ENCODE peak calls at places on chromosomes 13 and 19, in seven cellular contexts. One of them, this sample, is unnamed.

GRCh38 chr19:3969435-3970312 is 1.2 kb downstream of the DAPK3 start:
- DNase-seq in prostate gland: no peak
- DNase-seq in HCT116: no peak
- DNase-seq in suprapubic skin: no peak
- DNase-seq in breast epithelium: peak
- DNase-seq in stomach: peak
- DNase-seq in K562: peak
- DNase-seq in this sample: peak

GRCh38 chr13:91167706-91168459 is 179.6 kb upstream of the MIR17HG start:
- DNase-seq in prostate gland: no peak
- DNase-seq in HCT116: no peak
- DNase-seq in suprapubic skin: no peak
- DNase-seq in breast epithelium: no peak
- DNase-seq in stomach: no peak
- DNase-seq in K562: no peak
- DNase-seq in this sample: no peak

GRCh38 chr19:58229255-58229639 is 533 bp downstream of the ZNF544 start:
- DNase-seq in prostate gland: no peak
- DNase-seq in HCT116: no peak
- DNase-seq in suprapubic skin: no peak
- DNase-seq in breast epithelium: no peak
- DNase-seq in stomach: no peak
- DNase-seq in K562: peak
- DNase-seq in this sample: peak

GRCh38 chr19:35253316-35254286 is 4.8 kb downstream of the LSR start:
- DNase-seq in prostate gland: no peak
- DNase-seq in HCT116: no peak
- DNase-seq in suprapubic skin: peak
- DNase-seq in breast epithelium: no peak
- DNase-seq in stomach: no peak
- DNase-seq in K562: no peak
- DNase-seq in this sample: no peak

GRCh38 chr19:54172764-54173699 is at the start of gene TMC4:
- DNase-seq in prostate gland: peak
- DNase-seq in HCT116: peak
- DNase-seq in suprapubic skin: no peak
- DNase-seq in breast epithelium: peak
- DNase-seq in stomach: peak
- DNase-seq in K562: peak
- DNase-seq in this sample: no peak

GRCh38 chr13:77876176-77876575 is 42.5 kb downstream of the EDNRB start:
- DNase-seq in prostate gland: no peak
- DNase-seq in HCT116: no peak
- DNase-seq in suprapubic skin: no peak
- DNase-seq in breast epithelium: no peak
- DNase-seq in stomach: no peak
- DNase-seq in K562: no peak
- DNase-seq in this sample: no peak

GRCh38 chr19:28329429-28329828 is 883.5 kb downstream of the UQCRFS1 start:
- DNase-seq in prostate gland: no peak
- DNase-seq in HCT116: no peak
- DNase-seq in suprapubic skin: no peak
- DNase-seq in breast epithelium: no peak
- DNase-seq in stomach: no peak
- DNase-seq in K562: no peak
- DNase-seq in this sample: no peak

GRCh38 chr13:46712524-46712923 is 84.4 kb downstream of the ESD start:
- DNase-seq in prostate gland: no peak
- DNase-seq in HCT116: no peak
- DNase-seq in suprapubic skin: no peak
- DNase-seq in breast epithelium: no peak
- DNase-seq in stomach: no peak
- DNase-seq in K562: no peak
- DNase-seq in this sample: no peak

GRCh38 chr13:46052314-46053161 is at the start of gene ZC3H13:
- DNase-seq in prostate gland: peak
- DNase-seq in HCT116: peak
- DNase-seq in suprapubic skin: peak
- DNase-seq in breast epithelium: peak
- DNase-seq in stomach: peak
- DNase-seq in K562: peak
- DNase-seq in this sample: peak

GRCh38 chr13:65336916-65337315 is 1893.2 kb downstream of the PCDH9 start:
- DNase-seq in prostate gland: no peak
- DNase-seq in HCT116: no peak
- DNase-seq in suprapubic skin: no peak
- DNase-seq in breast epithelium: no peak
- DNase-seq in stomach: no peak
- DNase-seq in K562: no peak
- DNase-seq in this sample: no peak

GRCh38 chr19:34881982-34882381 is 44.7 kb upstream of the ZNF30 start:
- DNase-seq in prostate gland: peak
- DNase-seq in HCT116: no peak
- DNase-seq in suprapubic skin: no peak
- DNase-seq in breast epithelium: no peak
- DNase-seq in stomach: no peak
- DNase-seq in K562: no peak
- DNase-seq in this sample: no peak

GRCh38 chr13:29978211-29978610 is 127.8 kb upstream of the UBL3 start:
- DNase-seq in prostate gland: no peak
- DNase-seq in HCT116: no peak
- DNase-seq in suprapubic skin: no peak
- DNase-seq in breast epithelium: no peak
- DNase-seq in stomach: no peak
- DNase-seq in K562: no peak
- DNase-seq in this sample: no peak

GRCh38 chr13:110363009-110363408 is 55.9 kb downstream of the COL4A2 start:
- DNase-seq in prostate gland: no peak
- DNase-seq in HCT116: peak
- DNase-seq in suprapubic skin: no peak
- DNase-seq in breast epithelium: no peak
- DNase-seq in stomach: no peak
- DNase-seq in K562: no peak
- DNase-seq in this sample: no peak

GRCh38 chr19:1907563-1908363 is 2.6 kb downstream of the ADAT3 start:
- DNase-seq in prostate gland: no peak
- DNase-seq in HCT116: no peak
- DNase-seq in suprapubic skin: no peak
- DNase-seq in breast epithelium: peak
- DNase-seq in stomach: peak
- DNase-seq in K562: peak
- DNase-seq in this sample: peak

GRCh38 chr19:1904385-1905070 is 671 bp upstream of the ADAT3 start:
- DNase-seq in prostate gland: peak
- DNase-seq in HCT116: no peak
- DNase-seq in suprapubic skin: no peak
- DNase-seq in breast epithelium: peak
- DNase-seq in stomach: peak
- DNase-seq in K562: peak
- DNase-seq in this sample: no peak

GRCh38 chr19:1906985-1907562 is 1.9 kb downstream of the ADAT3 start:
- DNase-seq in prostate gland: no peak
- DNase-seq in HCT116: no peak
- DNase-seq in suprapubic skin: no peak
- DNase-seq in breast epithelium: no peak
- DNase-seq in stomach: no peak
- DNase-seq in K562: no peak
- DNase-seq in this sample: no peak

GRCh38 chr19:1905863-1906375 is 720 bp downstream of the ADAT3 start:
- DNase-seq in prostate gland: no peak
- DNase-seq in HCT116: no peak
- DNase-seq in suprapubic skin: no peak
- DNase-seq in breast epithelium: no peak
- DNase-seq in stomach: no peak
- DNase-seq in K562: no peak
- DNase-seq in this sample: no peak

DNA sequence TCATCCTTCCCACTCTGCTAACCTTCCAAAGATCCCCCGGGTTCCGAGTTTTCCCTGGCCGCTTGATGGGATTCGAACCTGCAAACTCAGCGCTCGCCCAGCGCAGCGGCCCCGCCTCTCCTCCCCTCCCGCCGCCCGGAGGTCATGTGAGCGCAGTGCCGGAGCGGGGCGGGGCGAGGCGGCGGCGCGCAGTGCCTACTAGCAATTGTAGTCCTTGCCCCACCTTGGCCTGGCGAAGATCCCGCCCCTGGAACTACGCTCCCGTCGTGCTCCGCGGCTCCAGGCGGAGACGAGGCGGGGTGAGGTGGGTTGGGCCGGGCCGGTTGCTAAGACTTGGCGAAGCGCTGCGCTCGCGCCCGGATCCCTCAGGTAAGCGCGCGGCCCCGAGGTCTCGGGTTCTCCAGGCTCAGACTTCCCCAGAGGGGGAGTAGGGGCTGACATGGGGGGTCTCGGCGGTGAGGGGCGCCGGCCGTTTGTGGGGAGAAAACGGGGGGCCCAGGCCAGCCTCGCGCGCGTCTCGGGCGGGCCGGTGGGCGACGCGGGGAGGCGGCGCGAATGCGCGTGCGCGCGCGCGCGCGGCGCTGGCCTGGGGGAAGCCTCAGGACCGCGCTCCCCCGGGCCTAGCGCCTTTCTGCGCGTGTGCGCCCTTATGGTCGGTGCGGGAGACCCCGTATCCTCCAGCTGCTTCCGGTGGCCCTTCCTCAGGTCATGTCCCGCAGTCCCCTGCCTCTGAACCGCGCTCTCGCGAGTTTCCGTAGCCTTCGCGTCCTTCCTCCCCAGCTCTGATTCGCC is at the start of the genes ADAT3 and SCAMP4:
- DNase-seq in prostate gland: peak
- DNase-seq in HCT116: peak
- DNase-seq in suprapubic skin: peak
- DNase-seq in breast epithelium: peak
- DNase-seq in stomach: peak
- DNase-seq in K562: peak
- DNase-seq in this sample: peak
- TF ChIP-seq POLR2A in prostate gland: peak
- TF ChIP-seq POLR2A in HCT116: peak
- TF ChIP-seq POLR2A in suprapubic skin: peak
- TF ChIP-seq POLR2A in breast epithelium: peak
- TF ChIP-seq POLR2A in stomach: peak
- TF ChIP-seq POLR2A in K562: peak
- TF ChIP-seq POLR2A in this sample: peak

GRCh38 chr19:37468961-37469777 is at the start of gene ZNF570:
- DNase-seq in prostate gland: peak
- DNase-seq in HCT116: no peak
- DNase-seq in suprapubic skin: peak
- DNase-seq in breast epithelium: peak
- DNase-seq in stomach: peak
- DNase-seq in K562: peak
- DNase-seq in this sample: peak

GRCh38 chr19:37467608-37468090 is 405 bp upstream of the ZNF569 start:
- DNase-seq in prostate gland: no peak
- DNase-seq in HCT116: no peak
- DNase-seq in suprapubic skin: no peak
- DNase-seq in breast epithelium: no peak
- DNase-seq in stomach: no peak
- DNase-seq in K562: no peak
- DNase-seq in this sample: no peak

GRCh38 chr19:37466277-37466797 is 907 bp downstream of the ZNF569 start:
- DNase-seq in prostate gland: no peak
- DNase-seq in HCT116: no peak
- DNase-seq in suprapubic skin: no peak
- DNase-seq in breast epithelium: no peak
- DNase-seq in stomach: no peak
- DNase-seq in K562: no peak
- DNase-seq in this sample: no peak

GRCh38 chr19:37470216-37470615 is 1.1 kb downstream of the ZNF570 start:
- DNase-seq in prostate gland: no peak
- DNase-seq in HCT116: no peak
- DNase-seq in suprapubic skin: no peak
- DNase-seq in breast epithelium: no peak
- DNase-seq in stomach: no peak
- DNase-seq in K562: no peak
- DNase-seq in this sample: no peak

GRCh38 chr19:37466798-37467607 is at the start of gene ZNF569:
- DNase-seq in prostate gland: peak
- DNase-seq in HCT116: no peak
- DNase-seq in suprapubic skin: peak
- DNase-seq in breast epithelium: peak
- DNase-seq in stomach: peak
- DNase-seq in K562: peak
- DNase-seq in this sample: peak
- TF ChIP-seq POLR2AphosphoS5 in prostate gland: peak
- TF ChIP-seq POLR2AphosphoS5 in HCT116: no peak
- TF ChIP-seq POLR2AphosphoS5 in suprapubic skin: peak
- TF ChIP-seq POLR2AphosphoS5 in breast epithelium: peak
- TF ChIP-seq POLR2AphosphoS5 in stomach: peak
- TF ChIP-seq POLR2AphosphoS5 in K562: no peak
- TF ChIP-seq POLR2AphosphoS5 in this sample: no peak

DNA sequence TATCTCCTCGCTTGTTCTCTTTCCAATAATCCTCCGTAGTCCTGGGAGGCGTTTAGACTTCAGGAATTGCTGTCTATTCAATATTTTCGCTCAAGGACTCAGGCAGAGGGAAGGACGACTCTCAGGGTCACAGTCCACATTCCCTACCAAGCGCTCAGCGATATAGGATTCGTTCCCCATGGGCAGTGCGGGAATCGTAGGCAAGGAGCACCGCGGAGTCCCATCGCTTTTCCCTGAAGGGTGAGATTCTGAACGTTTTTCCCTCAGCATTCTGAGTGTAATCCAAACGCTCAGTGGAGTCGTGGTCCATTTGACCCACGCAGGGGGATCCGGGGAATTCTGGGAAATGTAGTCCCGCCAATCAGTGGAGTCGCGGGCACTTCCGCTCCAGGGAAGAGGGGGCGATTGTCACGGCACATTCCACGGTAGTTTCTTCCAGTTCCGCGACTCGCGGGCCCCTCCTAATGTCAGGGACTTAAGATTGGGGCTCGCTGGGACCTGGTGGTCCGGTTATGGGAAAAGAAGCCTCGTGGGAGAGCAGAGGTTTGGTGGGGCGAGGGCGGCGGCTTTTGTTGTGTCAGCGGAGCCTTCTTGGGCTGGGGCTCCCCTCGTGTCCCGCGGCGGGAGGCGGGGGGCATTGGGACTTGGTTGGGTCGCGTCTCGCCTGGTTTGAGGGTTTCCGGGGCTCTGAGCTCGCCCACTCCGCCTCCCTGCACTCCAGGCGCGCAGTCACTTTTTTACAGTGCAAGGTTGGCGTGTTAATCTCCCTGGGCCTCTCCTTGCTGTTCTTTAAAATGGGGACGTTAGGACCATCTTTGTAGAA is at the start of gene ZNF234:
- DNase-seq in prostate gland: peak
- DNase-seq in HCT116: peak
- DNase-seq in suprapubic skin: peak
- DNase-seq in breast epithelium: peak
- DNase-seq in stomach: peak
- DNase-seq in K562: peak
- DNase-seq in this sample: peak
- TF ChIP-seq POLR2A in prostate gland: no peak
- TF ChIP-seq POLR2A in HCT116: no peak
- TF ChIP-seq POLR2A in suprapubic skin: no peak
- TF ChIP-seq POLR2A in breast epithelium: no peak
- TF ChIP-seq POLR2A in stomach: no peak
- TF ChIP-seq POLR2A in K562: peak
- TF ChIP-seq POLR2A in this sample: peak

DNA sequence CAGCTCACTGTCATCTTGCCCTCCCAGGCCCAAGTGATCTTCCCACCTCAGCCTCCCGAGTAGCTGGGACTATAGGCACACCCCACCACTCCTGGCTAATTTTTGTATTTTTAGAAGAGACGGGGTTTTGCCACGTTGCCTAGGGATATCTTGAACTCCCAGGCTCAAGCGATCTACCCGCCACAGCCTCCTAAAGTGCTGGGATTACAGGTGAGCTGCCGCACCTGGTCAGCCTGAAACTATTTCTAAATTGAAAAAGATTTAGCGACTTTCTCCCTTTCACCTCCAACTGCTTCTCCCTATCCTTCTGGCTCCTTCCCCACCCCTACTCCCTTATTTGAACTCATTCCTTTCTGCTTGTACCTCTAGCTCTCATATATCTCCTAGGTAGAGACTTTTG is 19.8 kb upstream of the NAA16 start:
- DNase-seq in prostate gland: no peak
- DNase-seq in HCT116: no peak
- DNase-seq in suprapubic skin: no peak
- DNase-seq in breast epithelium: no peak
- DNase-seq in stomach: no peak
- DNase-seq in K562: no peak
- DNase-seq in this sample: no peak
- TF ChIP-seq POLR2AphosphoS5 in prostate gland: no peak
- TF ChIP-seq POLR2AphosphoS5 in HCT116: no peak
- TF ChIP-seq POLR2AphosphoS5 in suprapubic skin: no peak
- TF ChIP-seq POLR2AphosphoS5 in breast epithelium: no peak
- TF ChIP-seq POLR2AphosphoS5 in stomach: no peak
- TF ChIP-seq POLR2AphosphoS5 in K562: no peak
- TF ChIP-seq POLR2AphosphoS5 in this sample: no peak

This sample was measured in upper lobe of left lung.